ENCODE peak calls at places on chromosome 7, in five cellular contexts. T, B, J, E and P are unnamed samples.
A peak's percentile ranks its signal among the peaks of the same experiment; 100 is the strongest.

GRCh38 chr7:538764-539685 is 19.4 kb upstream of the PDGFA start:
- DNase-seq in T (no peak), B (no peak), J (no peak), E (no peak), P (no peak)

GRCh38 chr7:105581066-105581811 is at the start of gene EFCAB10:
- DNase-seq in T (peak; percentile 88), B (peak; percentile 30), J (peak; percentile 97), E (peak; percentile 32), P (peak; percentile 60)

GRCh38 chr7:148939128-148939747 is 55.1 kb upstream of the EZH2 start:
- DNase-seq in T (no peak), B (no peak), J (no peak), E (no peak), P (no peak)

GRCh38 chr7:46320956-46321355 is 399.9 kb upstream of the IGFBP3 start:
- DNase-seq in T (no peak), B (no peak), J (no peak), E (no peak), P (peak; percentile 58)

GRCh38 chr7:110418651-110419270 is 672.2 kb upstream of the LRRN3 start:
- DNase-seq in T (no peak), B (no peak), J (peak; percentile 8), E (no peak), P (no peak)

GRCh38 chr7:122340427-122340826 is 35.9 kb upstream of the FEZF1 start:
- DNase-seq in T (no peak), B (no peak), J (no peak), E (no peak), P (no peak)

GRCh38 chr7:52147240-52147639 is 830.6 kb upstream of the COBL start:
- DNase-seq in T (no peak), B (no peak), J (no peak), E (no peak), P (no peak)

GRCh38 chr7:106952658-106953231 is 87.7 kb downstream of the PIK3CG start:
- DNase-seq in T (no peak), B (no peak), J (no peak), E (peak; percentile 26), P (no peak)

GRCh38 chr7:54888067-54888735 is 129.2 kb upstream of the SEC61G start:
- DNase-seq in T (no peak), B (no peak), J (peak; percentile 35), E (no peak), P (no peak)

GRCh38 chr7:111532625-111533024 is 29.7 kb downstream of the IMMP2L start:
- DNase-seq in T (no peak), B (peak; percentile 49), J (no peak), E (peak; percentile 25), P (no peak)

GRCh38 chr7:55733584-55733983 is 129.0 kb downstream of the SEPTIN14 start:
- DNase-seq in T (no peak), B (peak; percentile 90), J (peak; percentile 3), E (no peak), P (peak; percentile 63)

GRCh38 chr7:30799206-30799975 is 28.2 kb downstream of the MINDY4 start:
- DNase-seq in T (no peak), B (peak; percentile 95), J (no peak), E (no peak), P (peak; percentile 83)

GRCh38 chr7:87479951-87480350 is 4.5 kb upstream of the ABCB4 start:
- DNase-seq in T (no peak), B (no peak), J (no peak), E (no peak), P (no peak)

DNA sequence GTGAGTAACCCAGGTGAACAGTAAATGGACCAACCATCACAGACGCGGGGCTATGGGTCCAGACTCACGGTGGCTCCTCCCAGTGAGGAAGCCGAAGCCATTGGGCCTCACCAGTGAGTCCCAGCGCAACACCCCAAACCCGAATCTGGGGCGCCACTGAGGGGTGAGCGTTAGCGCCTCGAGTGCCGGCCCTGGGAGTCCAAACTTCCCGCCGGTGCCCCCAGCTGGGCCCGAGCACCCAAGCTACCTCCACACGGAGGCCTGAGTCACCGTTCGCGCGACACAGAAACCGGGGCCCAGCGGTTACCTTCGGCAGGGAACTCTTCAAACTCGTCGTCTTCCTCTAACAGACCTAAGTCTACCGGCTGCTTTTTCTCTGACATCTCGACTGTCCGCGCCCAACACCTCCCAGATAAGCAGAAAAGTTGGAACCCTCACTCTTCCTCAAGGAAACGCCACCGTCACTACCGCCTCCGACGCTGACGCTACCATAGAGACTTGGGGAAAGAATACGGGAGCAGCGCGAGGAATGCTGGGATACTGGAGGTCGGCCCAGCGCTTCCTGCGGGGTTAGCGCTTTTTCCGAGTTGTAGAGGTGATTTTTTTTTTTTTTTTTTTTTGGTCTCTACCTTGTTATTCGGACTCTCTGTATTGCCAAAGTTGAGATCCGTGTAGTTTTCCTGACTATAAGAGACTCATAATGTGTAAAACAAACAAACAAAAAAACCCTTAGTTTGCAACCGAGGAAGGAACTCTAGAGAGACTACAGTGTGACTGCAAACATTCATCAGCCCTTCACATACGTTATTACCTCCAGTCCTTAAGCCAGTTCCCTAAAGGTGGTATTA is at the start of gene SEM1:
- DNase-seq in T (peak; percentile 88), B (peak; percentile 91), J (peak; percentile 84), E (peak; percentile 90), P (peak; percentile 90)
- TF ChIP-seq CTCF in T (no peak), B (no peak), J (no peak), E (no peak), P (no peak)

DNA sequence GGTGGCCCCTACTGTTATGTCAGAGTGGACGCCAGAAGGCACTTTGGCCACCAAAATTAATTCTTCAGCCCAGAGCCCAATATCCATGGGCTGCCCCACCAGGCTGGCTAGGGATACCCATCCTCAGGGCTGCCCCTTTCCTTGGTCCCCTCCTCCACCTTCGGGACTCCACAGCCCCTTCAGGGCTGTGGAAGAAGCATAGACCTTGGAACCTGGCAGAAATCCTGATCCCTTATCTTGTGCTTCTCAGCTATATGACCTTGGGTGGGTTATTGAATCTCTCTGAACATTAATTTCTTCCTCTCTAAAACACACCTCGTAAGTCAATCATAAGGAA is 499 bp upstream of the TMUB1 start:
- DNase-seq in T (no peak), B (no peak), J (no peak), E (no peak), P (no peak)
- H3K4me3 ChIP-seq in T (peak overlapping the region; percentile 93), B (peak overlapping the region; percentile 77), J (peak overlapping the region; percentile 96), E (peak overlapping the region; percentile 80), P (peak overlapping the region; percentile 76)

GRCh38 chr7:28955723-28956607 is 2.2 kb downstream of the TRIL start:
- DNase-seq in T (peak; percentile 33), B (peak; percentile 22), J (peak; percentile 90), E (peak; percentile 84), P (peak; percentile 14)

GRCh38 chr7:28957822-28958234 is 302 bp downstream of the TRIL start:
- DNase-seq in T (no peak), B (no peak), J (peak; percentile 83), E (no peak), P (peak; percentile 7)

GRCh38 chr7:28955356-28955722 is 2.8 kb downstream of the TRIL start:
- DNase-seq in T (no peak), B (no peak), J (no peak), E (no peak), P (no peak)

GRCh38 chr7:28957064-28957821 is 887 bp downstream of the TRIL start:
- DNase-seq in T (no peak), B (no peak), J (peak; percentile 69), E (peak; percentile 30), P (peak; percentile 8)

DNA sequence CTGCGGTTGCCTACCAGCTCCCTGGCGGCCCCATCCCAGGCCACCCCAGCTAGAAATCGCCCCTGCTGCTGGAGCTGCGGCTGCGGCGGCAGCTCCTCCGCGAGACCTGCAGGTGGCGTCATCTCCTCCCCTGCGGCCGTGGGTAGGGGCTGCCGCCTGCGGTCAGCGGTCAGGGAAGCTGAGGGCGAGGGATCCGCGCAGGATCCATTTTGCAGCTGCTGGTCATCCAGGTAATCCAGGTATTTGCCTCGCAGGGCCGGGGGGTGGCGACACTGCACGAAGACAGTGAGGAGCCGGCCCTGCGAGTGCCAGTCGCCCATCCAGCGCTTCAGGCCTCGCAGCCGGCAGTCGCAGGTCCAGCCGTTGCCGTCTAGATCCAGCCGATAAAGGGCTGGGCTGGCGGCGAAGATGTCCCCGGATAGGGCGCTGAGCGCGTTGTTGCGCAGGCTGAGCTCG is 1.5 kb downstream of the TRIL start:
- DNase-seq in T (peak; percentile 33), B (peak; percentile 18), J (peak; percentile 88), E (peak; percentile 65), P (peak; percentile 44)
- TF ChIP-seq CTCF in T (peak; percentile 6), B (peak; percentile 66), J (peak; percentile 61), E (peak; percentile 63), P (peak; percentile 69)

DNA sequence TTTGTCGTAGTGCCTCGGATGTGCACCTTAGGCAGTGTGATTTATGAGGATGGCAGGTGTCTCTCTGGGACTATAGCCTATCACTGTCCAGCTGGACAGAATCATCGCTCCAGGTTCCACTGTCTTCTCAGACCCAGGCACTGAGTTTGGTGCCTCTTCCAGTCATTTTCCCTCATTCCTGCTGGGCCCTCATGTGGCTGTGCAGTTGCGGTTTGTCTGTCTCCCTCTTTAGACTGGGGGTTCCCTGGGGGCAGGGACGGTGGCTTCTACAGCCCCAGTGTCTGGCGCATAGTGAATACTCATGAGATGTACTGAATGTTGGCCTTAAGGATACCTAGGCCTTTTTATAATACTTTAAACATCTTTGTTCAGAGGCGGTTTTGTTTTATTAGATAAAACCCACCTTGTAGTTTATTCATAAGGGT is 28.9 kb downstream of the CCM2 start:
- DNase-seq in T (no peak), B (no peak), J (no peak), E (no peak), P (no peak)
- H3K4me3 ChIP-seq in T (no peak overlapping the region), B (no peak overlapping the region), J (no peak overlapping the region), E (no peak overlapping the region), P (no peak overlapping the region)

GRCh38 chr7:151060113-151060415 is 675 bp downstream of the SLC4A2 start:
- DNase-seq in T (no peak), B (no peak), J (no peak), E (no peak), P (no peak)
- TF ChIP-seq CTCF in T (no peak), B (no peak), J (no peak), E (no peak), P (no peak)

DNA sequence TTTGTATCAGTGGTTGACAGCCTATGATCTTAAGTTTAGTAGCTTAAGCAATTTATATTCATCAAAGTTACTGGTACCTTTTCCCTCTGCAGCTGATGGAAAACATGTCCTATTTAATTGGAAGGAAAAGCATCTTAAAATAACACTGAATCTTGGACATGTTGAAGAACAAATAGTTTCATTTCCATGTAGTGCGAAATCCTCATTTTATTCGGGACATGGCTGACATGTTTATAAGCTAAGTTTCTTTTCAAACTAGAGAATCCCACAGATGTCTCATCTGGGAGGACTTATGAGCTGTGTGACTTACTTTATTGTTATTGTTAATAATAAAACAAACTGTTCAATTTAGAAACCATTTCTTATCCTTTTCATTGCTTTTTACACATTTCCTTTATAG is 461.0 kb downstream of the SUGCT start:
- DNase-seq in T (no peak), B (no peak), J (no peak), E (no peak), P (no peak)
- H3K4me3 ChIP-seq in T (no peak overlapping the region), B (no peak overlapping the region), J (no peak overlapping the region), E (no peak overlapping the region), P (no peak overlapping the region)

DNA sequence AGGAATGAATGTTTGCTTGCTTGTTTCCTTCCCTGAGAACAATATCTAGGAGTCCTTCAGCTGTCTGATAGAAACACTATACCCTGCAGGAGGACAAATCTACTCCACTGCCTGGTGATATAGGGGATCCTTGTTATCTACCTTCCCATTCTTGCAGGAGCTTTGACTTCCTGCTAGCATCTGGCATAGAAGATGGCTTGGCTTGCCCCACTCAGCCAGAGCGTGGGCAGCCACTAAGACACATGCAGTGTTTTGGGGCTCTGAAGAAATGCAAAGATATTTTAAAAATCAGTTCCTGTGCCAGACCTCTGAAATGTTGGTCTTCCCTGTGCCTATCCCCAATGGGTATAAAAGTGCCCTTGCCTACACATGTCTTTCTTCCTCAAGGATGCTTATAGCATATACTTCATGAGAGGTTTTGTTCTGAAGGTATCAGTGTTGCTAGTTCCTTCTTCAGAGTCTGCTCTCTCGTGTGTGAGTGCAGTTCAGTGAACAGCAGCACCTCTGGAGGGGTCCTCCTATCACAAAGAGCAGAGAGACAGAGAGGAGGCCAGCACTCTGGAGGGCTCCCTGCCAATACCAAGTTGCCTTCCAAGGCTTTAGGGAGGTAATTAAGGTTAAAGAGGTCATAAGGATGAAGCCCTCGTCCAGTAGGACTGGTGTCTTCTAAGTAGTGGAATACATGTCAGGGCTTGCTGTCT is 149.1 kb upstream of the CALCR start:
- DNase-seq in T (no peak), B (no peak), J (peak; percentile 26), E (no peak), P (no peak)
- TF ChIP-seq CTCF in T (no peak), B (no peak), J (no peak), E (no peak), P (no peak)